ENCODE peak calls at places on chromosomes 11 and 22, in four cellular contexts. Q is fibroblast of lung, V is heart left ventricle, A is HFF-Myc. F is an unnamed sample.

GRCh38 chr22:50485221-50486131 is 1.2 kb upstream of the MIOX start:
- DNase-seq in Q (no peak), V (peak), A (no peak), F (no peak)

GRCh38 chr22:49951001-49951677 is 9.4 kb upstream of the PIM3 start:
- DNase-seq in Q (no peak), V (no peak), A (no peak), F (no peak)

GRCh38 chr11:4065086-4065485 is 29.5 kb upstream of the RRM1 start:
- DNase-seq in Q (no peak), V (no peak), A (no peak), F (no peak)

GRCh38 chr11:114821626-114822025 is 143.3 kb downstream of the NXPE2 start:
- DNase-seq in Q (no peak), V (no peak), A (no peak), F (no peak)

GRCh38 chr11:58730507-58731089 is 1.1 kb downstream of the GLYAT start:
- DNase-seq in Q (no peak), V (no peak), A (no peak), F (no peak)

GRCh38 chr11:1779806-1780699 is 16.3 kb upstream of the CTSD start:
- DNase-seq in Q (no peak), V (no peak), A (no peak), F (no peak)

GRCh38 chr11:84890706-84891105 is 736.4 kb downstream of the DLG2 start:
- DNase-seq in Q (no peak), V (no peak), A (no peak), F (no peak)

GRCh38 chr11:74701351-74701750 is 29.9 kb downstream of the CHRDL2 start:
- DNase-seq in Q (no peak), V (no peak), A (no peak), F (no peak)

GRCh38 chr11:32312865-32313403 is 122.4 kb downstream of the WT1 start:
- DNase-seq in Q (peak), V (peak), A (no peak), F (no peak)

GRCh38 chr11:26493616-26494015 is 78.4 kb downstream of the MUC15 start:
- DNase-seq in Q (no peak), V (no peak), A (no peak), F (no peak)

GRCh38 chr11:2740275-2740940 is 40.6 kb upstream of the KCNQ1OT1 start:
- DNase-seq in Q (no peak), V (peak), A (no peak), F (no peak)

GRCh38 chr11:64092761-64093136 is 57.0 kb downstream of the FLRT1 start:
- DNase-seq in Q (no peak), V (no peak), A (no peak), F (no peak)

GRCh38 chr11:47348859-47349258 is 3.6 kb downstream of the MYBPC3 start:
- DNase-seq in Q (peak), V (peak), A (no peak), F (no peak)
- TF ChIP-seq CTCF in Q (peak), V (no peak), A (peak), F (peak)

DNA sequence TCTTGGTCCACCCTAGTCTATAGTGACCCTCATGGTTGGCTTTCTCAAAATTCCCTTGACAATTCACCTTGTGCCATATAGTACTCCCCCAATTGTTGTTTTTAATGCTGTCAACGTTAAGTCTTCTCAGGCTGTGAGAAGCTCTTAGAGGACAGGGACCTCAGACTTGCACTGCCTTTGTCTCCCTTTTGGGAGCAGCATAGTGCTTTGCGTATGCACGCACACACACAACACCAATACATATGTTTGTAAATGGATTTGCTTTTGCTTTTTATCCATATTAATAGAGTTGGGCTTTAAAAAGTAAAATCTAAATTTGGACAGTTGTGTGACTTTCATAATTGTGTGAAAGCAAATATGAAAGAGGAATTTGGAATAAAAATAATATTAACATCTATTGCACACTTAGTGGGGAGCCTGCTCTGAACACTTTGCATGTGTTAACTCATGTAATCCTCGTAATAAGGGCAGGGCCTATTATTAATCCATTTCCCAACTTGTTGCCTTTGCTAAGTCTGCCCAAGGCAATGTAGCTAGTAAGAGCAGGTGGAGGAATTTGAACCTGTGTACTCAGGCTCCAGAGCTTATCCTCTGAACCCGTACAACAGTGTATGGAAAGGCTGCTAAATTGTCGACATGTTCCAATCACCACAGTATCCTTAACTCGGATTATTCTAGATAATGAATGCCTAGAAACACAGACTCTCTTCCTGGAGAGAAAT is 257.7 kb upstream of the NARS2 start:
- DNase-seq in Q (no peak), V (no peak), A (no peak), F (no peak)
- TF ChIP-seq CTCF in Q (peak), V (no peak), A (peak), F (peak)

GRCh38 chr11:535519-536454 is at the start of gene HRAS:
- DNase-seq in Q (peak), V (peak), A (peak), F (peak)

GRCh38 chr11:533049-533585 is 2.3 kb downstream of the HRAS start:
- DNase-seq in Q (no peak), V (no peak), A (no peak), F (no peak)

GRCh38 chr11:533586-534196 is 1.7 kb downstream of the HRAS start:
- DNase-seq in Q (no peak), V (no peak), A (no peak), F (no peak)

GRCh38 chr11:534197-534591 is 1.2 kb downstream of the HRAS start:
- DNase-seq in Q (no peak), V (no peak), A (no peak), F (no peak)

GRCh38 chr11:534592-535518 is 521 bp downstream of the HRAS start:
- DNase-seq in Q (peak), V (no peak), A (no peak), F (no peak)
- TF ChIP-seq CTCF in Q (no peak), V (no peak), A (no peak), F (no peak)

DNA sequence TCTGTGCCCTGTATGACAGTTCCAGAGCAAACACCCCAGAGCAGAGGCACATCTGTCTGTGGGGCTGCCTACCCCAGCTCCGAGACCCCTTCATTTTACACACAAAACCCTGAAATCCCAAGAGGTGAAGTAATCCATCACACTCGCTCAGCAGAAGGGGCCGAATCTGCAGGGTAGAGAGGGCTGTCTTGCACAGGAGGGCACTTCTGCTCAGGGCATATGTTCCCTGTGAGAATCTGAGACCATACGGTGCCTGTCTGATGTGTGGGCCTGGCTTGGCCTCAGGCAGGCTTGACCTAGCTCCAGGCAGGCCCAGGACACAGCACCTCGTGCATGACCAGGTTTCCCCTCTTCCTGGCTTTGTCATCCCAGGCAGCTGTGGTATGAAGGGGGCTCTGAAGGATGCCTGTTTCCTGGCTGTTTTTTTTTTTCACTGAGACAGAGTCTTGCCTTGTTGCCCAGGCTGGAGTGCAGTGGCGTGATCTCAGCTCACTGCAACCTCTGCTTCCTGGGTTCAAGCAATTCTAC is 37.2 kb downstream of the GRIK4 start:
- DNase-seq in Q (no peak), V (no peak), A (no peak), F (no peak)
- TF ChIP-seq CTCF in Q (no peak), V (no peak), A (no peak), F (no peak)